ENCODE peak calls at places on chromosomes 4 and X, in nine cellular contexts. J is CD8-positive, alpha-beta T cell; E is colonic mucosa; L is glutamatergic neuron; Y is ovary; N is psoas muscle; V is gastrocnemius medialis; C is choroid plexus epithelial cell; T is foreskin fibroblast. D is an unnamed sample.

GRCh38 chr4:57158221-57158620 is 48.0 kb upstream of the IGFBP7 start:
- DNase-seq in J (no peak), E (no peak), L (no peak), Y (no peak), N (no peak), V (no peak), C (peak; percentile 40), T (no peak), D (no peak)

GRCh38 chr4:91116861-91117260 is 989.7 kb downstream of the CCSER1 start:
- DNase-seq in J (no peak), E (no peak), L (no peak), Y (no peak), N (no peak), V (no peak), C (peak; percentile 48), T (no peak), D (no peak)

GRCh38 chr4:66048861-66049260 is 378.6 kb upstream of the EPHA5 start:
- DNase-seq in J (no peak), E (no peak), L (no peak), Y (no peak), N (no peak), V (no peak), C (peak; percentile 26), T (no peak), D (no peak)

GRCh38 chrX:118497180-118497814 is 1.7 kb downstream of the DOCK11 start:
- DNase-seq in J (peak; percentile 33), E (no peak), L (no peak), Y (no peak), N (no peak), V (no peak), C (no peak), T (no peak), D (no peak)

GRCh38 chr4:138602664-138603063 is 360.5 kb upstream of the SLC7A11 start:
- DNase-seq in J (no peak), E (no peak), L (no peak), Y (no peak), N (no peak), V (no peak), C (peak; percentile 19), T (no peak), D (no peak)

GRCh38 chr4:76803522-76803921 is 94.4 kb downstream of the SOWAHB start:
- DNase-seq in J (no peak), E (no peak), L (no peak), Y (peak; percentile 35), N (no peak), V (no peak), C (peak; percentile 93), T (peak; percentile 83), D (peak; percentile 69)

GRCh38 chrX:134600714-134601113 is 57.6 kb downstream of the PLAC1 start:
- DNase-seq in J (no peak), E (no peak), L (no peak), Y (no peak), N (no peak), V (no peak), C (peak; percentile 67), T (peak; percentile 75), D (no peak)

GRCh38 chr4:55947254-55947882 is 1.4 kb upstream of the CEP135 start:
- DNase-seq in J (no peak), E (no peak), L (no peak), Y (no peak), N (no peak), V (no peak), C (peak; percentile 22), T (peak; percentile 7), D (no peak)

GRCh38 chr4:167232805-167233522 is 1.3 kb downstream of the SPOCK3 start:
- DNase-seq in J (no peak), E (no peak), L (peak; percentile 16), Y (no peak), N (no peak), V (no peak), C (no peak), T (no peak), D (no peak)

GRCh38 chr4:88418411-88418810 is 38.5 kb upstream of the HERC5 start:
- DNase-seq in J (no peak), E (no peak), L (no peak), Y (no peak), N (no peak), V (no peak), C (peak; percentile 9), T (no peak), D (no peak)

GRCh38 chr4:182307746-182308145 is 64.5 kb downstream of the TENM3 start:
- DNase-seq in J (no peak), E (no peak), L (no peak), Y (no peak), N (no peak), V (no peak), C (peak; percentile 93), T (peak; percentile 16), D (peak; percentile 39)

GRCh38 chr4:127203561-127204260 is 429.0 kb upstream of the INTU start:
- DNase-seq in J (no peak), E (no peak), L (no peak), Y (no peak), N (no peak), V (no peak), C (peak; percentile 79), T (peak; percentile 65), D (no peak)

DNA sequence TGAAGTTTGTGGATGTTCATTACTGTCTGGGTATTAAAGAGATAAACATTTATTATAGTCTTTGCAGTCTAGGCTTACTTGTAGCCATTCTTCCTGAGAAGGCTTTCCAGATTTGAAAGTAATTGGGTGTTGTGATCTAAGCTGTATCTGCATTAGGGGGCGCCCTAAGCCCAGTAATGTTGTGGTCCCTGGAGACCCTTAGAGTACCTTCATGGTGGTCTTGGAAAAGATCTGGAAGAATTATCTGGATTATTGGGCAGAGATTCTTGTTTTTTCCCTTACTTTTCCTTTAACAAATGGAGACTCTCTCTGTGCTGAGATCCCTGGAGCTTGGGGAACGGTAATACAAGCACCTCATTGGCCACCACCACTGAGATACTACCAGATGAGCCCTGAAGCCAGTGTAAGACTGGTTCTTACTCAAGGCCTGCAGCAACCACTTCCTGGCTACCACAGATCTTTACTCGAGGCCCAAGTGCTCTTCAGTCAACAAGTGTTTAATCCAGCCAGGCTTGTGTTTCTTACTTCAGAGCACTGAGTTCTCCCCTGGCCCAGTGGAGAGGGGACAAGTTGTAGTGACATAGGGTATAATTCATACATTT is 63.1 kb downstream of the RTL3 start:
- DNase-seq in J (no peak), E (no peak), L (peak; percentile 28), Y (no peak), N (no peak), V (no peak), C (peak; percentile 40), T (no peak), D (no peak)
- TF ChIP-seq CTCF in J (no peak), E (no peak), L (no peak), Y (no peak), N (no peak), V (no peak), C (peak; percentile 60), T (peak; percentile 21), D (peak; percentile 33)

GRCh38 chrX:81414630-81415029 is 212.7 kb downstream of the SH3BGRL start:
- DNase-seq in J (no peak), E (no peak), L (no peak), Y (no peak), N (no peak), V (no peak), C (peak; percentile 1), T (no peak), D (no peak)
- TF ChIP-seq CTCF in J (no peak), E (no peak), L (no peak), Y (no peak), N (peak; percentile 7), V (no peak), C (peak; percentile 9), T (no peak), D (no peak)

DNA sequence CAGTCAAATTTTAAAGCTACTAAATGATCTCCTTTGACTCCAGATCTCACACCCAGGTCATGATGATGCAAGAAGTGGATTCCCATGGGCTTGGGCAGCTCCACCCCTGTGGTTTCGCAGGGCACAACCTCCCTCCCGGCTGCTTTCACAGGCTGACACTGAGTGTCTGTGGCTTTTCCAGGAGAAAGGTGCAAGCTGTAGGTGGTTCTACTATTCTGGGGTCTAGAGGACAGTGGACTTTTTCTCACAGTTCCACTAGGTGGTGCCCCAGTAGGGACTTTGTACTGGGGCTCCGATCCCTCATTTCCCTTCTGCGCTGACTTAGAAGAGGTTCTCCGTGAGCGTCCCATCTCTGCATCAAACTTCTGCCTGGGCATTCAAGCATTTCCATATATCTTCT is 845.2 kb downstream of the PCDH18 start:
- DNase-seq in J (no peak), E (no peak), L (no peak), Y (no peak), N (no peak), V (no peak), C (peak; percentile 25), T (no peak), D (no peak)
- TF ChIP-seq CTCF in J (no peak), E (no peak), L (no peak), Y (no peak), N (no peak), V (no peak), C (peak; percentile 51), T (no peak), D (peak; percentile 9)

DNA sequence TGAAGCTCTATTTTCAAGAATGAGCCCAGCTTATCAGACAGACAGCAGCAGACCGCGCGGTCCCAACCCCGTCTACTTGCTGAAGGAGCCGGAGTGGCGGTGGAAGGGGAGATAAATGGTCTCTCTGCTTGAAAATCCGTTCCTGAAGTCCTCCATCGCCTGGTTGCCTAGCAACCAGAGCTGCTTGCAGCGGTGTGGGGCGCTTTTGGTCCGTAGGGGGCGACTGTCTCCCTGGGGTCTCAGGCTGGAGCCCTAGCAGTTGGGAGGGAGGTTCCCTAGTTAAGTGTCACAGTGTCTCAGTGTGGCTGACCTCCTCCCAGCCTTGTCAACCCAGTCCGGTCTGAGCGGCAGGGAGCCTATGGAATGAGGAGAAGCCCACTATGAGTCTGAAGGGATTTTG is 8.3 kb upstream of the DLG3 start:
- DNase-seq in J (no peak), E (no peak), L (peak; percentile 32), Y (no peak), N (no peak), V (no peak), C (peak; percentile 23), T (no peak), D (no peak)
- TF ChIP-seq CTCF in J (no peak), E (no peak), L (no peak), Y (no peak), N (no peak), V (no peak), C (peak; percentile 21), T (no peak), D (no peak)

GRCh38 chr4:83993774-83994173 is 457.9 kb downstream of the GPAT3 start:
- DNase-seq in J (no peak), E (no peak), L (peak; percentile 23), Y (no peak), N (no peak), V (no peak), C (no peak), T (no peak), D (no peak)
- TF ChIP-seq CTCF in J (no peak), E (no peak), L (no peak), Y (no peak), N (no peak), V (no peak), C (peak; percentile 10), T (peak; percentile 14), D (peak; percentile 16)

DNA sequence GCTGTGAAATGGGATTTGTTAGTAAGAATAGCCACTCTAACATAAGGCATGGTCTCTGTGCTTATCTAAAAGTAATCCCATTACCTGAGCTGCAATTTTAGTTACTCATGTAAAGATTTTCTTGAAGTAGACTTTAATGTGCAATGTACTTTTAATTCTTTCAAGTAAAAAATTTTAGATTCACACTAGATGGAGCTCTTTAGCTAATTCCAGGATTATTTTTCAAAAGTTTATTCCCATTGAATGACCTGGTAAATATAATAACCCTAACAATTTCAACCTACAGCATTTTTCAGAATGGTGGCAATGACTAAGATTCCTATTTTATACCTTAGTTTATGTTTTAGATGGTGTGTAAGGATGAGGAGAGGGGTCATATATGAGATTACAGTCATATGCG is 18.1 kb downstream of the USP38 start:
- DNase-seq in J (no peak), E (no peak), L (no peak), Y (no peak), N (no peak), V (no peak), C (peak; percentile 41), T (no peak), D (no peak)
- TF ChIP-seq CTCF in J (no peak), E (peak; percentile 19), L (no peak), Y (no peak), N (peak; percentile 29), V (no peak), C (peak; percentile 45), T (peak; percentile 10), D (peak; percentile 23)